ENCODE peak calls at places on chromosomes 13 and 19, in seven cellular contexts. One of them, this sample, is unnamed.

GRCh38 chr19:13797870-13798269 is 2.6 kb downstream of the ZSWIM4 start:
- DNase-seq in endodermal cell: no peak
- DNase-seq in osteocyte: no peak
- DNase-seq in psoas muscle: no peak
- DNase-seq in AG09309: peak
- DNase-seq in astrocyte of the spinal cord: peak
- DNase-seq in cardiac muscle cell: peak
- DNase-seq in this sample: peak

GRCh38 chr13:42041017-42041683 is 7.3 kb upstream of the DGKH start:
- DNase-seq in endodermal cell: peak
- DNase-seq in osteocyte: no peak
- DNase-seq in psoas muscle: peak
- DNase-seq in AG09309: no peak
- DNase-seq in astrocyte of the spinal cord: peak
- DNase-seq in cardiac muscle cell: peak
- DNase-seq in this sample: no peak

GRCh38 chr19:34837262-34837661 is 64.2 kb upstream of the ZNF599 start:
- DNase-seq in endodermal cell: no peak
- DNase-seq in osteocyte: peak
- DNase-seq in psoas muscle: no peak
- DNase-seq in AG09309: no peak
- DNase-seq in astrocyte of the spinal cord: no peak
- DNase-seq in cardiac muscle cell: peak
- DNase-seq in this sample: no peak

GRCh38 chr19:49422407-49423277 is 599 bp downstream of the PTH2 start:
- DNase-seq in endodermal cell: peak
- DNase-seq in osteocyte: peak
- DNase-seq in psoas muscle: peak
- DNase-seq in AG09309: no peak
- DNase-seq in astrocyte of the spinal cord: no peak
- DNase-seq in cardiac muscle cell: peak
- DNase-seq in this sample: peak

GRCh38 chr19:18809149-18809978 is 18.3 kb upstream of the COMP start:
- DNase-seq in endodermal cell: no peak
- DNase-seq in osteocyte: no peak
- DNase-seq in psoas muscle: peak
- DNase-seq in AG09309: peak
- DNase-seq in astrocyte of the spinal cord: peak
- DNase-seq in cardiac muscle cell: peak
- DNase-seq in this sample: peak

GRCh38 chr13:112444001-112444311 is 67.8 kb downstream of the SPACA7 start:
- DNase-seq in endodermal cell: peak
- DNase-seq in osteocyte: peak
- DNase-seq in psoas muscle: peak
- DNase-seq in AG09309: no peak
- DNase-seq in astrocyte of the spinal cord: peak
- DNase-seq in cardiac muscle cell: peak
- DNase-seq in this sample: peak

GRCh38 chr13:78192721-78193120 is 274.1 kb upstream of the EDNRB start:
- DNase-seq in endodermal cell: no peak
- DNase-seq in osteocyte: no peak
- DNase-seq in psoas muscle: no peak
- DNase-seq in AG09309: no peak
- DNase-seq in astrocyte of the spinal cord: no peak
- DNase-seq in cardiac muscle cell: no peak
- DNase-seq in this sample: peak

GRCh38 chr19:6802336-6803035 is 30.0 kb downstream of the VAV1 start:
- DNase-seq in endodermal cell: peak
- DNase-seq in osteocyte: no peak
- DNase-seq in psoas muscle: peak
- DNase-seq in AG09309: no peak
- DNase-seq in astrocyte of the spinal cord: no peak
- DNase-seq in cardiac muscle cell: peak
- DNase-seq in this sample: no peak

GRCh38 chr19:3958836-3959765 is 11.8 kb downstream of the DAPK3 start:
- DNase-seq in endodermal cell: peak
- DNase-seq in osteocyte: no peak
- DNase-seq in psoas muscle: no peak
- DNase-seq in AG09309: no peak
- DNase-seq in astrocyte of the spinal cord: no peak
- DNase-seq in cardiac muscle cell: no peak
- DNase-seq in this sample: no peak

GRCh38 chr13:39148513-39148961 is 110.3 kb downstream of the NHLRC3 start:
- DNase-seq in endodermal cell: peak
- DNase-seq in osteocyte: no peak
- DNase-seq in psoas muscle: no peak
- DNase-seq in AG09309: peak
- DNase-seq in astrocyte of the spinal cord: peak
- DNase-seq in cardiac muscle cell: peak
- DNase-seq in this sample: peak

GRCh38 chr19:35636651-35637050 is 4.9 kb upstream of the ETV2 start:
- DNase-seq in endodermal cell: no peak
- DNase-seq in osteocyte: no peak
- DNase-seq in psoas muscle: no peak
- DNase-seq in AG09309: no peak
- DNase-seq in astrocyte of the spinal cord: no peak
- DNase-seq in cardiac muscle cell: no peak
- DNase-seq in this sample: no peak

GRCh38 chr19:48548253-48548911 is 3.6 kb upstream of the SULT2B1 start:
- DNase-seq in endodermal cell: no peak
- DNase-seq in osteocyte: no peak
- DNase-seq in psoas muscle: no peak
- DNase-seq in AG09309: no peak
- DNase-seq in astrocyte of the spinal cord: no peak
- DNase-seq in cardiac muscle cell: no peak
- DNase-seq in this sample: no peak

GRCh38 chr19:21838646-21839045 is 2.7 kb upstream of the ZNF43 start:
- DNase-seq in endodermal cell: no peak
- DNase-seq in osteocyte: no peak
- DNase-seq in psoas muscle: no peak
- DNase-seq in AG09309: no peak
- DNase-seq in astrocyte of the spinal cord: no peak
- DNase-seq in cardiac muscle cell: peak
- DNase-seq in this sample: peak

GRCh38 chr19:39563408-39563807 is 23.4 kb upstream of the EID2 start:
- DNase-seq in endodermal cell: no peak
- DNase-seq in osteocyte: no peak
- DNase-seq in psoas muscle: no peak
- DNase-seq in AG09309: no peak
- DNase-seq in astrocyte of the spinal cord: no peak
- DNase-seq in cardiac muscle cell: peak
- DNase-seq in this sample: peak

GRCh38 chr19:43439183-43440063 is 24.7 kb downstream of the TEX101 start:
- DNase-seq in endodermal cell: no peak
- DNase-seq in osteocyte: no peak
- DNase-seq in psoas muscle: no peak
- DNase-seq in AG09309: no peak
- DNase-seq in astrocyte of the spinal cord: no peak
- DNase-seq in cardiac muscle cell: peak
- DNase-seq in this sample: peak

GRCh38 chr13:68078874-68079273 is 848.7 kb upstream of the PCDH9 start:
- DNase-seq in endodermal cell: no peak
- DNase-seq in osteocyte: no peak
- DNase-seq in psoas muscle: no peak
- DNase-seq in AG09309: no peak
- DNase-seq in astrocyte of the spinal cord: no peak
- DNase-seq in cardiac muscle cell: no peak
- DNase-seq in this sample: no peak

GRCh38 chr19:39307233-39307821 is 11.1 kb downstream of the IFNL1 start:
- DNase-seq in endodermal cell: peak
- DNase-seq in osteocyte: no peak
- DNase-seq in psoas muscle: no peak
- DNase-seq in AG09309: no peak
- DNase-seq in astrocyte of the spinal cord: no peak
- DNase-seq in cardiac muscle cell: peak
- DNase-seq in this sample: no peak

GRCh38 chr13:68234278-68234677 is 1004.1 kb upstream of the PCDH9 start:
- DNase-seq in endodermal cell: no peak
- DNase-seq in osteocyte: no peak
- DNase-seq in psoas muscle: no peak
- DNase-seq in AG09309: no peak
- DNase-seq in astrocyte of the spinal cord: peak
- DNase-seq in cardiac muscle cell: no peak
- DNase-seq in this sample: no peak

DNA sequence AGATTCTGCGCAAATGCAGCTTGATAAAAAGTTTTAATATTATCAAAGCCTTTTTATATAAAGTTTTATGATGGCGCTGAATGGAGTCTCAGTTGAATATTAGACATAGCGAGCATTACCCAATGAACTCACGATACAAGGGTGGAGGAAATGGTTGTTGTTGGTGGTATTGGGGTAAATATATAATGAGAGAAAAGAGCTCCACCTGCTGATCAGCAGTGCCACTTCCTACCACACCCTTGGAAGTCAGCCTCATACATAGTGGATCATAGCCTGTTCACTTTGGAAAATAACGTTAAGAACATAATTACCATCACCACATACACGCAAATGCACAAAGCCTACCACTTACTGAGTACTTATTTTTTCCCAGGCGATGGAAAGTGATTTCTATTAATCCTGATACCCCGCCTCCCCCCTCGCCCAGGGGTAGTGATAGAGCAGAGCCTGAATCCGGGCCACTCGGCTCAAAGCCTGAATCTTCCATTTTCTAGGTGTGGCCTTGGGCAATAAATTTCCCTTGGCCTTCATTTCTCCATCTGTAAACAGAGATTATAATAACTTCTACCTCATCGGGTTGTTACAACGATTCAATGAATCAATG is 358.3 kb downstream of the KLF5 start:
- DNase-seq in endodermal cell: no peak
- DNase-seq in osteocyte: no peak
- DNase-seq in psoas muscle: no peak
- DNase-seq in AG09309: no peak
- DNase-seq in astrocyte of the spinal cord: no peak
- DNase-seq in cardiac muscle cell: peak
- DNase-seq in this sample: no peak
- TF ChIP-seq CTCF in endodermal cell: peak
- TF ChIP-seq CTCF in osteocyte: peak
- TF ChIP-seq CTCF in psoas muscle: no peak
- TF ChIP-seq CTCF in AG09309: peak
- TF ChIP-seq CTCF in astrocyte of the spinal cord: no peak
- TF ChIP-seq CTCF in cardiac muscle cell: peak
- TF ChIP-seq CTCF in this sample: peak

GRCh38 chr19:50794074-50794777 is 4.0 kb downstream of the ACP4 start:
- DNase-seq in endodermal cell: no peak
- DNase-seq in osteocyte: no peak
- DNase-seq in psoas muscle: no peak
- DNase-seq in AG09309: no peak
- DNase-seq in astrocyte of the spinal cord: no peak
- DNase-seq in cardiac muscle cell: no peak
- DNase-seq in this sample: peak

GRCh38 chr19:50795665-50796073 is 5.5 kb downstream of the ACP4 start:
- DNase-seq in endodermal cell: no peak
- DNase-seq in osteocyte: no peak
- DNase-seq in psoas muscle: no peak
- DNase-seq in AG09309: no peak
- DNase-seq in astrocyte of the spinal cord: no peak
- DNase-seq in cardiac muscle cell: no peak
- DNase-seq in this sample: no peak

GRCh38 chr19:50793558-50794065 is 3.4 kb downstream of the ACP4 start:
- DNase-seq in endodermal cell: no peak
- DNase-seq in osteocyte: no peak
- DNase-seq in psoas muscle: no peak
- DNase-seq in AG09309: no peak
- DNase-seq in astrocyte of the spinal cord: no peak
- DNase-seq in cardiac muscle cell: no peak
- DNase-seq in this sample: no peak

GRCh38 chr19:50796128-50796633 is 6.0 kb downstream of the ACP4 start:
- DNase-seq in endodermal cell: peak
- DNase-seq in osteocyte: no peak
- DNase-seq in psoas muscle: no peak
- DNase-seq in AG09309: no peak
- DNase-seq in astrocyte of the spinal cord: no peak
- DNase-seq in cardiac muscle cell: no peak
- DNase-seq in this sample: peak

GRCh38 chr19:50794778-50795664 is 4.8 kb downstream of the ACP4 start:
- DNase-seq in endodermal cell: peak
- DNase-seq in osteocyte: no peak
- DNase-seq in psoas muscle: no peak
- DNase-seq in AG09309: no peak
- DNase-seq in astrocyte of the spinal cord: no peak
- DNase-seq in cardiac muscle cell: no peak
- DNase-seq in this sample: no peak
- TF ChIP-seq CTCF in endodermal cell: peak
- TF ChIP-seq CTCF in osteocyte: no peak
- TF ChIP-seq CTCF in psoas muscle: no peak
- TF ChIP-seq CTCF in AG09309: peak
- TF ChIP-seq CTCF in astrocyte of the spinal cord: peak
- TF ChIP-seq CTCF in cardiac muscle cell: peak
- TF ChIP-seq CTCF in this sample: peak

DNA sequence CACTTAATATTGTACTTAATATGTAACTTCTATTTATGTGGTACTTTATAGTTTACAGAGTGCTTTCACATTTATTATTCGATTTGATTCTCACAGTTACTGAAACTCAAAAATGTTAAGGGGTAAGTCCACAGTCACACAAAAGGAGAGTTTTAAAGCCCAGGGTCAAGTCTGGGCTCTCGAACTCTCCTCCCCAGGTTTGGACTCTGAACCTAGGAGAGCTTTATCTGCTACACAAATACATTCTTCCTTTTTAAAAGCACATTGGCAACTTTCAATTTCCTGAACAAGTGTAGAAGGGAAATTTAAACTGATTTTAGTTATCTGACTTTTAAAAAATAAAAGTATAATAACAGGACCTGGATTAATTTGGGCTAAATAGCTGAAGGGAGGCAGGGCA is 139.2 kb downstream of the ZAR1L start:
- DNase-seq in endodermal cell: no peak
- DNase-seq in osteocyte: no peak
- DNase-seq in psoas muscle: no peak
- DNase-seq in AG09309: no peak
- DNase-seq in astrocyte of the spinal cord: no peak
- DNase-seq in cardiac muscle cell: no peak
- DNase-seq in this sample: no peak
- TF ChIP-seq CTCF in endodermal cell: no peak
- TF ChIP-seq CTCF in osteocyte: no peak
- TF ChIP-seq CTCF in psoas muscle: no peak
- TF ChIP-seq CTCF in AG09309: no peak
- TF ChIP-seq CTCF in astrocyte of the spinal cord: no peak
- TF ChIP-seq CTCF in cardiac muscle cell: no peak
- TF ChIP-seq CTCF in this sample: no peak

GRCh38 chr13:43303040-43303729 is 279.8 kb downstream of the DNAJC15 start:
- DNase-seq in endodermal cell: peak
- DNase-seq in osteocyte: no peak
- DNase-seq in psoas muscle: peak
- DNase-seq in AG09309: no peak
- DNase-seq in astrocyte of the spinal cord: peak
- DNase-seq in cardiac muscle cell: peak
- DNase-seq in this sample: peak
- TF ChIP-seq CTCF in endodermal cell: peak
- TF ChIP-seq CTCF in osteocyte: peak
- TF ChIP-seq CTCF in psoas muscle: peak
- TF ChIP-seq CTCF in AG09309: peak
- TF ChIP-seq CTCF in astrocyte of the spinal cord: peak
- TF ChIP-seq CTCF in cardiac muscle cell: peak
- TF ChIP-seq CTCF in this sample: peak

GRCh38 chr13:113947321-113948033 is 26.4 kb downstream of the C13orf46 start:
- DNase-seq in endodermal cell: peak
- DNase-seq in osteocyte: no peak
- DNase-seq in psoas muscle: peak
- DNase-seq in AG09309: no peak
- DNase-seq in astrocyte of the spinal cord: no peak
- DNase-seq in cardiac muscle cell: peak
- DNase-seq in this sample: peak
- TF ChIP-seq CTCF in endodermal cell: peak
- TF ChIP-seq CTCF in osteocyte: peak
- TF ChIP-seq CTCF in psoas muscle: peak
- TF ChIP-seq CTCF in AG09309: peak
- TF ChIP-seq CTCF in astrocyte of the spinal cord: peak
- TF ChIP-seq CTCF in cardiac muscle cell: peak
- TF ChIP-seq CTCF in this sample: peak

GRCh38 chr19:1650627-1651009 is 1.8 kb downstream of the TCF3 start:
- DNase-seq in endodermal cell: peak
- DNase-seq in osteocyte: no peak
- DNase-seq in psoas muscle: no peak
- DNase-seq in AG09309: no peak
- DNase-seq in astrocyte of the spinal cord: peak
- DNase-seq in cardiac muscle cell: peak
- DNase-seq in this sample: peak
- TF ChIP-seq CTCF in endodermal cell: peak
- TF ChIP-seq CTCF in osteocyte: no peak
- TF ChIP-seq CTCF in psoas muscle: no peak
- TF ChIP-seq CTCF in AG09309: no peak
- TF ChIP-seq CTCF in astrocyte of the spinal cord: peak
- TF ChIP-seq CTCF in cardiac muscle cell: no peak
- TF ChIP-seq CTCF in this sample: no peak